ENCODE peak calls at places on chromosomes 3 and 15, in six cellular contexts. W is gastroesophageal sphincter; L is naive thymus-derived CD8-positive, alpha-beta T cell; V is activated CD8-positive, alpha-beta T cell treated with anti-CD3 and anti-CD28 coated beads for 36 hours; I is central memory CD8-positive, alpha-beta T cell; P is left lung. Z is an unnamed sample.

GRCh38 chr3:177680442-177680821 is 483.1 kb upstream of the TBL1XR1 start:
- ATAC-seq in W (no peak), L (no peak), V (no peak), I (no peak), P (no peak), Z (no peak)

GRCh38 chr3:61669203-61669602 is 107.8 kb downstream of the PTPRG start:
- ATAC-seq in W (no peak), L (no peak), V (no peak), I (no peak), P (no peak), Z (no peak)

GRCh38 chr3:118972974-118973373 is 61.7 kb downstream of the IGSF11 start:
- ATAC-seq in W (peak; percentile 84), L (no peak), V (no peak), I (no peak), P (no peak), Z (no peak)

GRCh38 chr15:50556642-50557371 is 10.3 kb upstream of the USP50 start:
- ATAC-seq in W (no peak), L (no peak), V (no peak), I (no peak), P (no peak), Z (no peak)

GRCh38 chr3:157442729-157443128 is 6.1 kb downstream of the PTX3 start:
- ATAC-seq in W (peak; percentile 84), L (no peak), V (no peak), I (no peak), P (peak; percentile 69), Z (no peak)

GRCh38 chr15:40739854-40740253 is 15.2 kb downstream of the RMDN3 start:
- ATAC-seq in W (no peak), L (no peak), V (no peak), I (no peak), P (no peak), Z (no peak)

GRCh38 chr3:196122021-196122687 is 40.3 kb upstream of the TFRC start:
- ATAC-seq in W (no peak), L (no peak), V (no peak), I (no peak), P (peak; percentile 63), Z (no peak)

GRCh38 chr3:179713643-179714090 is 60.8 kb downstream of the USP13 start:
- ATAC-seq in W (no peak), L (no peak), V (no peak), I (no peak), P (no peak), Z (no peak)

GRCh38 chr3:71372911-71373637 is 210.5 kb downstream of the FOXP1 start:
- ATAC-seq in W (no peak), L (peak; percentile 88), V (peak; percentile 76), I (peak; percentile 77), P (no peak), Z (no peak)

GRCh38 chr15:97691799-97692198 is 268.7 kb upstream of the ARRDC4 start:
- ATAC-seq in W (no peak), L (no peak), V (no peak), I (no peak), P (no peak), Z (peak; percentile 62)

GRCh38 chr15:40002295-40002694 is 36.7 kb downstream of the SRP14 start:
- ATAC-seq in W (no peak), L (no peak), V (no peak), I (no peak), P (no peak), Z (no peak)

GRCh38 chr15:22951381-22952280 is 28.5 kb downstream of the CYFIP1 start:
- ATAC-seq in W (no peak), L (no peak), V (no peak), I (no peak), P (no peak), Z (no peak)

GRCh38 chr3:136957751-136958288 is at the start of gene IL20RB:
- ATAC-seq in W (peak; percentile 51), L (no peak), V (no peak), I (no peak), P (no peak), Z (peak; percentile 85)

GRCh38 chr15:89554247-89554646 is 21.0 kb upstream of the TICRR start:
- ATAC-seq in W (no peak), L (no peak), V (no peak), I (no peak), P (no peak), Z (no peak)

GRCh38 chr3:15102833-15103232 is 3.9 kb upstream of the RBSN start:
- ATAC-seq in W (peak; percentile 26), L (no peak), V (no peak), I (no peak), P (peak; percentile 3), Z (peak; percentile 58)

GRCh38 chr15:68208641-68209240 is 3.6 kb upstream of the CALML4 start:
- ATAC-seq in W (no peak), L (peak; percentile 51), V (peak; percentile 31), I (no peak), P (no peak), Z (no peak)

GRCh38 chr15:90340345-90340744 is 11.7 kb upstream of the ZNF774 start:
- ATAC-seq in W (no peak), L (no peak), V (no peak), I (no peak), P (no peak), Z (no peak)

GRCh38 chr15:41928100-41928499 is 34.2 kb upstream of the SPTBN5 start:
- ATAC-seq in W (no peak), L (no peak), V (no peak), I (no peak), P (peak; percentile 70), Z (no peak)

GRCh38 chr15:25680659-25680970 is 182.5 kb downstream of the ATP10A start:
- ATAC-seq in W (no peak), L (no peak), V (no peak), I (no peak), P (no peak), Z (no peak)

GRCh38 chr15:40106203-40107161 is 2.2 kb downstream of the BMF start:
- ATAC-seq in W (peak; percentile 19), L (no peak), V (peak; percentile 17), I (no peak), P (peak; percentile 49), Z (peak; percentile 51)